ENCODE peak calls at places on chromosome 4, in six cellular contexts. R is IMR-90, K is H1, X is trophoblast cell, B is H9, J is mesenchymal stem cell. P is an unnamed sample.

GRCh38 chr4:65450899-65451298 is 219.4 kb downstream of the EPHA5 start:
- DNase-seq in K (no peak), X (no peak), J (no peak), B (no peak), R (no peak), P (no peak)

GRCh38 chr4:182190306-182190705 is 52.9 kb upstream of the TENM3 start:
- DNase-seq in X (no peak), B (no peak), J (no peak), R (no peak), K (no peak), P (no peak)

GRCh38 chr4:141021397-141022194 is 111.7 kb downstream of the RNF150 start:
- DNase-seq in K (no peak), J (peak; percentile 10), R (no peak), B (no peak), X (no peak), P (no peak)

GRCh38 chr4:23889814-23890269 is at the start of gene PPARGC1A:
- DNase-seq in J (peak; percentile 67), K (no peak), B (no peak), R (peak; percentile 50), X (peak; percentile 1), P (peak; percentile 35)

GRCh38 chr4:182449186-182449880 is 206.1 kb downstream of the TENM3 start:
- DNase-seq in R (peak; percentile 49), J (peak; percentile 8), B (peak; percentile 75), X (peak; percentile 77), K (peak; percentile 67), P (no peak)

GRCh38 chr4:56874166-56874565 is 33.5 kb upstream of the REST start:
- DNase-seq in K (peak; percentile 49), X (no peak), R (no peak), B (peak; percentile 81), J (no peak), P (no peak)

GRCh38 chr4:151668687-151669402 is 92.0 kb downstream of the GATB start:
- DNase-seq in K (no peak), J (no peak), B (no peak), R (peak; percentile 75), X (no peak), P (no peak)

GRCh38 chr4:176376032-176376614 is 56.4 kb downstream of the SPCS3 start:
- DNase-seq in R (peak; percentile 53), B (no peak), K (no peak), X (peak; percentile 45), J (peak; percentile 33), P (no peak)

GRCh38 chr4:156676116-156676851 is 295.3 kb downstream of the PDGFC start:
- DNase-seq in J (no peak), K (no peak), B (no peak), X (no peak), R (no peak), P (no peak)

GRCh38 chr4:1516261-1516660 is 110.0 kb upstream of the NKX1-1 start:
- DNase-seq in X (no peak), K (no peak), R (no peak), B (no peak), J (no peak), P (no peak)

DNA sequence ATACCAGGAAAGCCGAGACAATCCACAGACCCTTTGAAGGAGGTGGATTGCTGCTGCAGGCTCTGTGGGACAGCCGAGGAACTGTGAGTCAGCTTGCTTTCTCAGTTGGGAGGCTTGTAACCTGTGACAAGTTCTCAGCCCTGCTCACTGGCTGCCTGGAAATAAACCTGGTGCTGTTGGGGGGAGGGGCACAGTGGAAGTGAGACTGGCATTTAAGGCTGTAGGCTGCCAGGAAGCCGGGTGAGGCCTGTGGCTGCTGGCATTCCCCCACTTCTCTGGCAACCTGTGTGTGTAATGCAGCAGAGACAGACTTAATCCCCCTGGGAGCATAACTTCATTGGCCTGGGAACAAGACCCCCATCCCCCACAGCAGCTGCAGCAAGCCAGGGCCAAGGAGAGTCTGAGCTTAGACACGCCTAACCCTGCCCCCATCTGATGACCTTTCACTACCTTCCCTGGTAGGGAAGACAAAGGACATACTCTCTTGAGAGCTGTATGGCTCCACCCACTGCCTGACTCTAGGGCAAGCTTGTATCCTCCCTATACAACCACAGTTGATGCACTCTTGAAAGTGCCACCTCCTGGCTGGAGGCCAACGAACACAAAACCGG is 64.1 kb downstream of the ALPK1 start:
- DNase-seq in J (no peak), R (peak; percentile 27), B (peak; percentile 92), X (no peak), K (peak; percentile 68), P (no peak)
- H3K9ac ChIP-seq in J (no peak overlapping the region), R (no peak overlapping the region), B (no peak overlapping the region), X (no peak overlapping the region), K (no peak overlapping the region), P (no peak overlapping the region)

DNA sequence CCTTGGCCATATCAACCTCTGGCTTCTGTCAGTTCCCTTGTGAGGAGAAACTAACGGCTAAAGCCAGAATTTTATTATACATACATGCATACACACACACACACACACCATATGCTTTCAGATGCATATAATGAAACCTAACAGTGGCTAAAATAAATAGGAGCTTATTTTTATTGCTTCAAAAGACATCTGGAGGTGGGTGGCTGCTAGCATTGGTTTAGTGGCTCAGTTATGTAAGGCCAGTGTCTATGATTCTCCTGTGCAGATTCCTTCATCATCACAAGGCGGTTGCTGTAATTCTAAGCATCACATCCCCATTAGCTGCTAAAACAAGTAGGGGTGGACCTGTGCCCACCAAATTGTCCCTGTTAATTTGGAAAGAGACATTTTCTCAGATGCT is 110.8 kb downstream of the MAPK10 start:
- DNase-seq in B (no peak), R (no peak), K (no peak), X (no peak), J (no peak), P (no peak)
- H4K91ac ChIP-seq in B (no peak overlapping the region), R (no peak overlapping the region), K (no peak overlapping the region), X (no peak overlapping the region), J (no peak overlapping the region), P (no peak overlapping the region)

GRCh38 chr4:8507251-8507570 is 66.6 kb downstream of the TRMT44 start:
- DNase-seq in R (no peak), B (no peak), X (no peak), K (no peak), J (no peak), P (no peak)
- H3K27ac ChIP-seq in R (peak overlapping the region; percentile 70), B (no peak overlapping the region), X (no peak overlapping the region), K (no peak overlapping the region), J (no peak overlapping the region), P (no peak overlapping the region)

GRCh38 chr4:169070895-169071218 is 60.8 kb upstream of the CBR4 start:
- DNase-seq in K (no peak), R (no peak), X (peak; percentile 38), J (no peak), B (no peak), P (no peak)

GRCh38 chr4:169071781-169072180 is 61.7 kb upstream of the CBR4 start:
- DNase-seq in X (no peak), J (no peak), R (peak; percentile 20), K (no peak), B (no peak), P (no peak)

GRCh38 chr4:169066934-169067333 is 56.9 kb upstream of the CBR4 start:
- DNase-seq in B (no peak), X (no peak), R (no peak), J (no peak), K (no peak), P (no peak)

GRCh38 chr4:169068423-169068822 is 58.4 kb upstream of the CBR4 start:
- DNase-seq in R (no peak), J (no peak), K (no peak), X (peak; percentile 64), B (peak; percentile 45), P (no peak)

GRCh38 chr4:169070071-169070894 is 60.2 kb upstream of the CBR4 start:
- DNase-seq in X (peak; percentile 99), J (peak; percentile 44), B (peak; percentile 85), K (no peak), R (peak; percentile 70), P (peak; percentile 23)
- H3K9ac ChIP-seq in X (no peak overlapping the region), J (peak overlapping the region; percentile 59), B (no peak overlapping the region), K (peak overlapping the region; percentile 14), R (no peak overlapping the region), P (no peak overlapping the region)

DNA sequence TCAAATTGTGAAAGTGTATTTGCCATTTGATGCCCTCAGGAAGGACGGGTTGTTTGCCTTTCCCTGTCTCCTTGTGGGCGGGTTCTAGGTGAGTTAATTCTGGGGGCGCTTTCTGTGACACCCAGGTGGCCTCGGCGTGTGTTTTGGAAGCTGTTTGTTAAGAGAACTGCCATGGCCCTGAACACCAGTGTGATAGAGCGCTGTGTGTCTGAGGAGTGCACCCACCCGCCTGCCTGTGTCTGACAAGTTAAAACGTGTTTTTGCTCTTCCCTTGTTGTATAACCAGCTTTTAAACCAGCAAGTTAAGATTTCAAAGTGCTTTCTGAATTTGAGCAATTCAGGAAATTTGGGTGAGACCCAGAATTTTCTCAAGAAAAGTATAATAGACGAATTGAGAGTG is 55.3 kb upstream of the HGFAC start:
- DNase-seq in R (no peak), B (no peak), J (no peak), X (no peak), K (peak; percentile 23), P (no peak)
- H4K91ac ChIP-seq in R (no peak overlapping the region), B (no peak overlapping the region), J (no peak overlapping the region), X (no peak overlapping the region), K (no peak overlapping the region), P (no peak overlapping the region)

DNA sequence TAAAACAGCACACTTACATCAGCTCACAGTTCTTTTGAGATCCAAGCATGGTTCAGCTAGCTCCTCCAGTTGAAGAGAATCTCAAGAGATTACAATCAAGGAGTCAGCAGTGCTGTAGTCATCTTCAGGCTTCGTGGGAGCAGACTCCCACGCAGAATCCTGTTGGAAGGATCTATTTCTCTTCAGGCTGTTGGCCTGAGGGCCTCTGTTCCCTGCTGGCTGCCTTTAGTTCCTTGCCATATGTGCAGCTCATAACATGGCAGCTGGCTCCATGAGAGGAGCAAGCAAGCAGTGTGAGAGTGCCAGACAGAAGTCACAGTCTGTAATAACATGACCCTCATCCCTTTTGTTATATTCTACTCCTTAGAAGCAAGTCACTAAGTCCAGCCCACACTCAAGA is 168.6 kb downstream of the COX18 start:
- DNase-seq in R (peak; percentile 16), X (peak; percentile 83), B (no peak), J (no peak), K (no peak), P (no peak)
- H3K27ac ChIP-seq in R (no peak overlapping the region), X (peak overlapping the region; percentile 6), B (no peak overlapping the region), J (no peak overlapping the region), K (no peak overlapping the region), P (no peak overlapping the region)

GRCh38 chr4:53591372-53591892 is at the start of gene LNX1:
- DNase-seq in R (no peak), K (peak; percentile 86), B (peak; percentile 96), X (peak; percentile 91), J (no peak), P (no peak)
- H3K9ac ChIP-seq in R (no peak within 1 kb of the TSS), K (no peak within 1 kb of the TSS), B (peak within 1 kb of the TSS; percentile 46), X (no peak within 1 kb of the TSS), J (no peak within 1 kb of the TSS), P (no peak within 1 kb of the TSS)

GRCh38 chr4:31051565-31051964 is 331.4 kb downstream of the PCDH7 start:
- DNase-seq in R (peak; percentile 18), J (no peak), K (no peak), X (no peak), B (no peak), P (no peak)

GRCh38 chr4:31054295-31054694 is 334.1 kb downstream of the PCDH7 start:
- DNase-seq in J (no peak), R (no peak), X (no peak), K (no peak), B (no peak), P (no peak)

GRCh38 chr4:31053451-31053850 is 333.3 kb downstream of the PCDH7 start:
- DNase-seq in B (no peak), K (no peak), R (no peak), X (no peak), J (no peak), P (no peak)

GRCh38 chr4:31051151-31051550 is 331.0 kb downstream of the PCDH7 start:
- DNase-seq in R (peak; percentile 68), B (no peak), J (peak; percentile 27), K (no peak), X (no peak), P (no peak)

GRCh38 chr4:31052519-31052918 is 332.4 kb downstream of the PCDH7 start:
- DNase-seq in X (no peak), K (no peak), R (no peak), B (no peak), J (no peak), P (no peak)
- H4K91ac ChIP-seq in X (no peak overlapping the region), K (no peak overlapping the region), R (no peak overlapping the region), B (no peak overlapping the region), J (no peak overlapping the region), P (no peak overlapping the region)

P was measured in neuronal stem cell.